ENCODE peak calls at places on chromosomes 16 and 17, in eight cellular contexts. One of them, this sample, is unnamed.

GRCh38 chr17:77208217-77208808 is 67.5 kb downstream of the SEC14L1 start:
- DNase-seq in AG04450: peak; percentile 10
- DNase-seq in heart right ventricle: no peak
- DNase-seq in RWPE2: no peak
- DNase-seq in endothelial cell of umbilical vein: peak; percentile 78
- DNase-seq in cardiac muscle cell: peak; percentile 50
- DNase-seq in heart left ventricle: peak; percentile 63
- DNase-seq in dorsolateral prefrontal cortex: peak; percentile 71
- DNase-seq in this sample: no peak

GRCh38 chr17:732788-733720 is 658 bp downstream of the TLCD3A start:
- DNase-seq in AG04450: no peak
- DNase-seq in heart right ventricle: peak; percentile 31
- DNase-seq in RWPE2: no peak
- DNase-seq in endothelial cell of umbilical vein: peak; percentile 57
- DNase-seq in cardiac muscle cell: peak; percentile 38
- DNase-seq in heart left ventricle: no peak
- DNase-seq in dorsolateral prefrontal cortex: peak; percentile 65
- DNase-seq in this sample: peak; percentile 73

GRCh38 chr16:86519649-86520316 is 9.5 kb downstream of the FOXF1 start:
- DNase-seq in AG04450: peak; percentile 51
- DNase-seq in heart right ventricle: peak; percentile 66
- DNase-seq in RWPE2: no peak
- DNase-seq in endothelial cell of umbilical vein: peak; percentile 65
- DNase-seq in cardiac muscle cell: peak; percentile 59
- DNase-seq in heart left ventricle: peak; percentile 48
- DNase-seq in dorsolateral prefrontal cortex: no peak
- DNase-seq in this sample: peak; percentile 73

GRCh38 chr16:23700509-23700908 is 12.5 kb downstream of the ERN2 start:
- DNase-seq in AG04450: no peak
- DNase-seq in heart right ventricle: no peak
- DNase-seq in RWPE2: no peak
- DNase-seq in endothelial cell of umbilical vein: no peak
- DNase-seq in cardiac muscle cell: no peak
- DNase-seq in heart left ventricle: no peak
- DNase-seq in dorsolateral prefrontal cortex: no peak
- DNase-seq in this sample: no peak

GRCh38 chr17:70021726-70022125 is 53.3 kb upstream of the KCNJ16 start:
- DNase-seq in AG04450: no peak
- DNase-seq in heart right ventricle: no peak
- DNase-seq in RWPE2: no peak
- DNase-seq in endothelial cell of umbilical vein: peak; percentile 30
- DNase-seq in cardiac muscle cell: no peak
- DNase-seq in heart left ventricle: no peak
- DNase-seq in dorsolateral prefrontal cortex: no peak
- DNase-seq in this sample: no peak

GRCh38 chr16:19417640-19418039 is at the start of gene TMC5:
- DNase-seq in AG04450: no peak
- DNase-seq in heart right ventricle: no peak
- DNase-seq in RWPE2: no peak
- DNase-seq in endothelial cell of umbilical vein: no peak
- DNase-seq in cardiac muscle cell: no peak
- DNase-seq in heart left ventricle: no peak
- DNase-seq in dorsolateral prefrontal cortex: no peak
- DNase-seq in this sample: no peak

GRCh38 chr17:74840989-74841666 is 18.6 kb downstream of the GRIN2C start:
- DNase-seq in AG04450: no peak
- DNase-seq in heart right ventricle: peak; percentile 69
- DNase-seq in RWPE2: no peak
- DNase-seq in endothelial cell of umbilical vein: no peak
- DNase-seq in cardiac muscle cell: peak; percentile 64
- DNase-seq in heart left ventricle: peak; percentile 78
- DNase-seq in dorsolateral prefrontal cortex: no peak
- DNase-seq in this sample: no peak

GRCh38 chr16:74999208-74999682 is 421 bp downstream of the ZNRF1 start:
- DNase-seq in AG04450: no peak
- DNase-seq in heart right ventricle: peak; percentile 50
- DNase-seq in RWPE2: no peak
- DNase-seq in endothelial cell of umbilical vein: no peak
- DNase-seq in cardiac muscle cell: peak; percentile 40
- DNase-seq in heart left ventricle: peak; percentile 34
- DNase-seq in dorsolateral prefrontal cortex: peak; percentile 60
- DNase-seq in this sample: no peak

GRCh38 chr17:6365187-6365943 is 69.6 kb downstream of the AIPL1 start:
- DNase-seq in AG04450: peak; percentile 57
- DNase-seq in heart right ventricle: no peak
- DNase-seq in RWPE2: peak; percentile 75
- DNase-seq in endothelial cell of umbilical vein: no peak
- DNase-seq in cardiac muscle cell: peak; percentile 33
- DNase-seq in heart left ventricle: no peak
- DNase-seq in dorsolateral prefrontal cortex: no peak
- DNase-seq in this sample: no peak

GRCh38 chr17:63151981-63152523 is 186.0 kb downstream of the TANC2 start:
- DNase-seq in AG04450: no peak
- DNase-seq in heart right ventricle: no peak
- DNase-seq in RWPE2: no peak
- DNase-seq in endothelial cell of umbilical vein: no peak
- DNase-seq in cardiac muscle cell: peak; percentile 50
- DNase-seq in heart left ventricle: no peak
- DNase-seq in dorsolateral prefrontal cortex: no peak
- DNase-seq in this sample: no peak

GRCh38 chr16:8867483-8868271 is 1.1 kb downstream of the CARHSP1 start:
- DNase-seq in AG04450: no peak
- DNase-seq in heart right ventricle: peak; percentile 59
- DNase-seq in RWPE2: no peak
- DNase-seq in endothelial cell of umbilical vein: peak; percentile 45
- DNase-seq in cardiac muscle cell: no peak
- DNase-seq in heart left ventricle: peak; percentile 67
- DNase-seq in dorsolateral prefrontal cortex: peak; percentile 68
- DNase-seq in this sample: peak; percentile 74

DNA sequence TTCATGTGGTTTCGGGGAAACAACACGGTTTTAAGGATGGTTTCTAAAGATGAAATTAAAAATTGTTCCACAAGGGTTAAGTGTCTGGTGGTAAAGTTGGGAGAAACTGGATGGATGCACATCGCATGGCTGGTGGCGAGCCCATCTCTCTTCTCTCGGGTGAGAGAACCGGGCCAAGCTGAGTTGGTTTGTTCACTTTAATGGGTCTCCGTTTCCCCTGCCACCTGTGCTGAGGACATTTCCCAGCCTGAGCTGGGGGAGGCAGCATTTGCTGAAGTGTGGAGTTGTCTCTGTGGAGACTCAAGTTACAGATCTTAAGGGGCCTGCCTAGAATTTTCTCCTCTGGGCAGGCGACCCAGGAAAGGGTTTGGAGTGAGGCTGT is 7.9 kb downstream of the FUS start:
- DNase-seq in AG04450: no peak
- DNase-seq in heart right ventricle: no peak
- DNase-seq in RWPE2: peak; percentile 15
- DNase-seq in endothelial cell of umbilical vein: no peak
- DNase-seq in cardiac muscle cell: no peak
- DNase-seq in heart left ventricle: no peak
- DNase-seq in dorsolateral prefrontal cortex: no peak
- DNase-seq in this sample: no peak
- H3K4me3 ChIP-seq in AG04450: no peak overlapping the region
- H3K4me3 ChIP-seq in heart right ventricle: no peak overlapping the region
- H3K4me3 ChIP-seq in RWPE2: no peak overlapping the region
- H3K4me3 ChIP-seq in endothelial cell of umbilical vein: no peak overlapping the region
- H3K4me3 ChIP-seq in cardiac muscle cell: no peak overlapping the region
- H3K4me3 ChIP-seq in heart left ventricle: no peak overlapping the region
- H3K4me3 ChIP-seq in dorsolateral prefrontal cortex: no peak overlapping the region
- H3K4me3 ChIP-seq in this sample: no peak overlapping the region

DNA sequence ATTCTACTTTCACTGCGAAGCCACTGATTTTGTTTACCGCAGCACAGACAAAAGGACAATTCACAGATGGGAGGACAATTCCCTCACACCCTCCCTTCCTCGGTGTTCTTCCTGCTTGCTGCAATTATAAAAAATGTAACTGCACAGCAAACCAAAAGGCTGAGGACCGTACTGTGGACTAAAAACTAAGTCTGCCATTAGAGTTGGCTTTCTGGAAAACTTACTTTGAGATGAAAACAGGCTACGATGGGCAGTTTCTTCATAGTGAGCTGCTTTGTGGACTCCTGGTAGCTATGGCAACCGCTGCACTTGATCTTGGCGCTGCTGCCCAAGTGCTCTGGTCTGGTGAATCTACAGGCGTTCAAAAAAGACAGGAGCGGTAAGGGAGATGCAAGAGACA is 35.2 kb downstream of the USP22 start:
- DNase-seq in AG04450: no peak
- DNase-seq in heart right ventricle: no peak
- DNase-seq in RWPE2: peak; percentile 1
- DNase-seq in endothelial cell of umbilical vein: no peak
- DNase-seq in cardiac muscle cell: no peak
- DNase-seq in heart left ventricle: no peak
- DNase-seq in dorsolateral prefrontal cortex: no peak
- DNase-seq in this sample: no peak
- H3K27ac ChIP-seq in AG04450: peak overlapping the region; percentile 11
- H3K27ac ChIP-seq in heart right ventricle: no peak overlapping the region
- H3K27ac ChIP-seq in RWPE2: no peak overlapping the region
- H3K27ac ChIP-seq in endothelial cell of umbilical vein: no peak overlapping the region
- H3K27ac ChIP-seq in cardiac muscle cell: peak overlapping the region; percentile 24
- H3K27ac ChIP-seq in heart left ventricle: no peak overlapping the region
- H3K27ac ChIP-seq in dorsolateral prefrontal cortex: peak overlapping the region; percentile 94
- H3K27ac ChIP-seq in this sample: no peak overlapping the region

DNA sequence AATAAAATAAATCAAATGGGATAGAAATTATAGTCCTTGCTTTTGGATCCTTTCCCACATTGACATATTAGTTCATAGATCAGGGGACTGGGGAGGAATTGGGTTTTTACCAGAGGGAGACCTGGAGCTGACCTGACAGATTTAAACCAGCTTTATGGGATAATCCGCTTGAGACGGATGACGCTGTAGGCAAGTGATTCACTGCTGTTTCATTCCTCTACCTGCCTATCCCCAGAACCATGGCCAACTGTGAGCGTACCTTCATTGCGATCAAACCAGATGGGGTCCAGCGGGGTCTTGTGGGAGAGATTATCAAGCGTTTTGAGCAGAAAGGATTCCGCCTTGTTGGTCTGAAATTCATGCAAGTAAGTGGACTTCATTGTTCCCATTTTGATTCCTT is 2.1 kb downstream of the NME1 start:
- DNase-seq in AG04450: no peak
- DNase-seq in heart right ventricle: no peak
- DNase-seq in RWPE2: no peak
- DNase-seq in endothelial cell of umbilical vein: no peak
- DNase-seq in cardiac muscle cell: no peak
- DNase-seq in heart left ventricle: no peak
- DNase-seq in dorsolateral prefrontal cortex: no peak
- DNase-seq in this sample: no peak
- H3K4me3 ChIP-seq in AG04450: no peak overlapping the region
- H3K4me3 ChIP-seq in heart right ventricle: no peak overlapping the region
- H3K4me3 ChIP-seq in RWPE2: no peak overlapping the region
- H3K4me3 ChIP-seq in endothelial cell of umbilical vein: no peak overlapping the region
- H3K4me3 ChIP-seq in cardiac muscle cell: no peak overlapping the region
- H3K4me3 ChIP-seq in heart left ventricle: no peak overlapping the region
- H3K4me3 ChIP-seq in dorsolateral prefrontal cortex: no peak overlapping the region
- H3K4me3 ChIP-seq in this sample: peak overlapping the region; percentile 84

GRCh38 chr17:64599187-64599676 is 62.9 kb downstream of the SMURF2 start:
- DNase-seq in AG04450: no peak
- DNase-seq in heart right ventricle: no peak
- DNase-seq in RWPE2: no peak
- DNase-seq in endothelial cell of umbilical vein: no peak
- DNase-seq in cardiac muscle cell: no peak
- DNase-seq in heart left ventricle: no peak
- DNase-seq in dorsolateral prefrontal cortex: no peak
- DNase-seq in this sample: no peak

GRCh38 chr17:64596439-64596838 is 65.7 kb downstream of the SMURF2 start:
- DNase-seq in AG04450: no peak
- DNase-seq in heart right ventricle: no peak
- DNase-seq in RWPE2: no peak
- DNase-seq in endothelial cell of umbilical vein: no peak
- DNase-seq in cardiac muscle cell: no peak
- DNase-seq in heart left ventricle: no peak
- DNase-seq in dorsolateral prefrontal cortex: no peak
- DNase-seq in this sample: no peak

GRCh38 chr17:64596988-64597387 is 65.1 kb downstream of the SMURF2 start:
- DNase-seq in AG04450: no peak
- DNase-seq in heart right ventricle: no peak
- DNase-seq in RWPE2: no peak
- DNase-seq in endothelial cell of umbilical vein: no peak
- DNase-seq in cardiac muscle cell: no peak
- DNase-seq in heart left ventricle: no peak
- DNase-seq in dorsolateral prefrontal cortex: no peak
- DNase-seq in this sample: no peak

GRCh38 chr17:64599827-64600226 is 62.3 kb downstream of the SMURF2 start:
- DNase-seq in AG04450: no peak
- DNase-seq in heart right ventricle: no peak
- DNase-seq in RWPE2: no peak
- DNase-seq in endothelial cell of umbilical vein: no peak
- DNase-seq in cardiac muscle cell: no peak
- DNase-seq in heart left ventricle: no peak
- DNase-seq in dorsolateral prefrontal cortex: no peak
- DNase-seq in this sample: no peak

DNA sequence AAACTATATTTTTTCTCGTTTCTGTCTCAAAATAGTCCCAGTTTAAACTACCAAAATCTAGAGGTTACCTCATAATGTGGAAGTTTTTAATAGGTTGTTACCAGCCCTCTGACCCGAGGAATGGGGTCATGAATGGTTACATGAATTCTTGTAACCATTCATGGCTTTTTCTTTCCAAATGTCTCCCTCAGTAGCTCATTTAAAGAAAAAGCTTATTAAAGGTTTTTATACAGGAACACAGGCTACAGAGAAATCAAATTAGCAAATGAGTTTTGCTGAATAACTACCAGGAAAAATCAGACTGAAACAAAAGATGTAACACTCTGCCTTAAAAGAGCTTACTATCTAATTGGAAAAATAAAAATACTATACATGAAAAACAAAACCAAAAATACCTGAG is 63.4 kb downstream of the SMURF2 start:
- DNase-seq in AG04450: no peak
- DNase-seq in heart right ventricle: no peak
- DNase-seq in RWPE2: no peak
- DNase-seq in endothelial cell of umbilical vein: no peak
- DNase-seq in cardiac muscle cell: no peak
- DNase-seq in heart left ventricle: no peak
- DNase-seq in dorsolateral prefrontal cortex: no peak
- DNase-seq in this sample: no peak
- H3K27ac ChIP-seq in AG04450: no peak overlapping the region
- H3K27ac ChIP-seq in heart right ventricle: no peak overlapping the region
- H3K27ac ChIP-seq in RWPE2: no peak overlapping the region
- H3K27ac ChIP-seq in endothelial cell of umbilical vein: no peak overlapping the region
- H3K27ac ChIP-seq in cardiac muscle cell: no peak overlapping the region
- H3K27ac ChIP-seq in heart left ventricle: no peak overlapping the region
- H3K27ac ChIP-seq in dorsolateral prefrontal cortex: no peak overlapping the region
- H3K27ac ChIP-seq in this sample: no peak overlapping the region

This sample was measured in Karpas-422.